ENCODE peak calls at places on chromosomes 4 and X, in nine cellular contexts. D, V, B, S, G, P, I, K and J are unnamed samples.

GRCh38 chr4:15513545-15513944 is 43.9 kb downstream of the CC2D2A start:
- DNase-seq in K (no peak), V (no peak), G (no peak), D (peak; percentile 44), B (no peak), I (peak; percentile 40), P (no peak), S (no peak), J (no peak)

GRCh38 chrX:133921764-133922389 is 63.5 kb downstream of the GPC3 start:
- DNase-seq in D (peak; percentile 44), P (no peak), S (no peak), I (peak; percentile 13), V (peak; percentile 34), G (no peak), B (no peak), K (no peak), J (no peak)

GRCh38 chrX:41333994-41334865 is at the start of gene DDX3X:
- DNase-seq in V (peak; percentile 79), K (peak; percentile 75), I (peak; percentile 90), D (peak; percentile 90), B (peak; percentile 93), P (peak; percentile 92), S (peak; percentile 93), G (peak; percentile 93), J (peak; percentile 96)

GRCh38 chrX:24425806-24426205 is 39.3 kb upstream of the PDK3 start:
- DNase-seq in I (no peak), K (no peak), G (no peak), P (no peak), S (no peak), D (no peak), B (no peak), V (no peak), J (no peak)

GRCh38 chr4:172998527-172999469 is 169.8 kb upstream of the GALNT7 start:
- DNase-seq in I (peak; percentile 78), K (no peak), P (no peak), B (peak; percentile 71), D (peak; percentile 87), S (no peak), V (no peak), G (no peak), J (no peak)

GRCh38 chr4:85475631-85476233 is 782 bp downstream of the ARHGAP24 start:
- DNase-seq in P (no peak), I (peak; percentile 60), B (no peak), D (peak; percentile 73), V (no peak), G (no peak), K (no peak), S (no peak), J (no peak)

GRCh38 chrX:63404332-63404731 is 53.2 kb upstream of the SPIN4 start:
- DNase-seq in P (no peak), B (no peak), V (no peak), I (no peak), G (no peak), S (no peak), K (no peak), D (no peak), J (no peak)

GRCh38 chr4:48439988-48440387 is 43.2 kb upstream of the SLC10A4 start:
- DNase-seq in P (no peak), K (no peak), I (no peak), S (no peak), G (no peak), D (no peak), V (no peak), B (no peak), J (no peak)

GRCh38 chr4:185282968-185283367 is 73.6 kb downstream of the SNX25 start:
- DNase-seq in P (no peak), I (peak; percentile 25), K (no peak), B (no peak), V (no peak), S (no peak), D (peak; percentile 63), G (no peak), J (no peak)

GRCh38 chr4:52822583-52823477 is 39.3 kb upstream of the RASL11B start:
- DNase-seq in I (peak; percentile 98), S (no peak), K (no peak), B (no peak), G (no peak), D (peak; percentile 95), P (no peak), V (no peak), J (no peak)

GRCh38 chr4:2934077-2934812 is 29.0 kb downstream of the NOP14 start:
- DNase-seq in V (no peak), G (peak; percentile 76), K (peak; percentile 53), S (peak; percentile 83), I (peak; percentile 43), B (no peak), D (peak; percentile 81), P (no peak), J (peak; percentile 90)

GRCh38 chr4:18067031-18067430 is 45.5 kb upstream of the LCORL start:
- DNase-seq in B (no peak), P (no peak), D (no peak), V (no peak), S (no peak), G (no peak), K (no peak), I (no peak), J (no peak)

GRCh38 chr4:38753021-38753806 is 29.6 kb downstream of the TLR10 start:
- DNase-seq in S (peak; percentile 90), D (peak; percentile 99), I (peak; percentile 99), V (no peak), P (no peak), B (peak; percentile 72), K (no peak), G (peak; percentile 93), J (peak; percentile 88)

GRCh38 chrX:153450114-153450948 is 4.5 kb upstream of the TREX2 start:
- DNase-seq in P (no peak), G (no peak), V (no peak), D (no peak), B (no peak), S (no peak), K (no peak), I (no peak), J (no peak)

GRCh38 chr4:154018659-154019058 is 229.8 kb upstream of the SFRP2 start:
- DNase-seq in S (no peak), I (no peak), B (no peak), G (no peak), V (no peak), D (no peak), K (no peak), P (no peak), J (no peak)

GRCh38 chr4:5048721-5049120 is 2.6 kb upstream of the STK32B start:
- DNase-seq in S (no peak), B (no peak), P (no peak), K (no peak), V (no peak), G (no peak), D (no peak), I (no peak), J (no peak)

GRCh38 chr4:5052424-5052702 is 1.1 kb downstream of the STK32B start:
- DNase-seq in P (no peak), S (no peak), B (no peak), K (no peak), G (no peak), V (no peak), I (no peak), D (no peak), J (no peak)

GRCh38 chr4:5051210-5051691 is at the start of gene STK32B:
- DNase-seq in K (no peak), B (peak; percentile 35), S (peak; percentile 63), I (peak; percentile 60), V (no peak), G (peak; percentile 55), D (peak; percentile 79), P (peak; percentile 54), J (peak; percentile 81)

GRCh38 chr4:5051692-5052423 is 578 bp downstream of the STK32B start:
- DNase-seq in V (no peak), B (no peak), D (peak; percentile 29), I (no peak), G (no peak), K (no peak), P (peak; percentile 20), S (no peak), J (peak; percentile 59)

DNA sequence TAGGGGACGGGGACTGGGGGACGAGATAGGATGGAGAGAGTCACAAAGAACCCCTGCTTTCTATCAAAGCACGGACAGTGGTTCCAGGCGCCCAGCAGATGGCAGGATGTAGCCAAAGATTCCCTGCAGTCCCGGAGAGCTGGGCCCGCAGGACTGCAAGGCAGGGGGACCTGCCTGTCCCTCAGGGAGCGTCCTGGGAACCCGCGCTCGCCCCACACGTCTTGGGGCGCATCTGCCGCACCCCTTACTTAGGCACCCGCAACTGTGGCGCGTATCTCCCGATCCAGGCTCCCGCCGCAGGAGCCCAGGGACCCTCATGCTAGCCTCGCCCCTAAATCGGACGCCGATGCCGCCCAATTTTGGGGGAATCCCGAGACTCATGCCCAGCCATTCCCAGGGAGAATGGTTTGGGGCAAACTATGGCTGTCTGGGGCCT is 742 bp upstream of the STK32B start:
- DNase-seq in P (peak; percentile 75), K (no peak), B (peak; percentile 30), I (peak; percentile 76), V (no peak), S (peak; percentile 78), G (peak; percentile 65), D (peak; percentile 86), J (peak; percentile 87)
- H3K4me3 ChIP-seq in P (peak overlapping the region; percentile 70), K (no peak overlapping the region), B (peak overlapping the region; percentile 34), I (peak overlapping the region; percentile 66), V (peak overlapping the region; percentile 58), S (peak overlapping the region; percentile 54), G (peak overlapping the region; percentile 41), D (peak overlapping the region; percentile 73), J (peak overlapping the region; percentile 39)

DNA sequence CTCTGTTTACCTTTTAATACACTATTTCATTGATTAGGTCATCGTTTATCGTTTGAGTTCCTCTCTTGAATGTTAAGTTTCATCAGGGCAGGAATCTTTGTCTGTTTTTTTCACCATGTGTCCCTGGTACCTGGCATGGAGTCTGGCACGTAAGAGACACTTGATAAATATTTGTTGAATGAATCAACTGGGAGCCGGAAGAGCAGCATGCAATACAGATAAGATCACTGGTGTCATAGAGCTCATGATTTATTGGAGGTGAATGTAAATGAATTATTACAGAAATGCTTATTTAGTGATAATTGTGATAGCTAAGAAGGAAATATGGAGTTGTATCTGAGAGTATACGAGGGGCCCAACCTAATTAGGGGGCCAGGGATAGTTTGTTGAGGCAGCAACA is 62.8 kb downstream of the UCHL1 start:
- DNase-seq in S (no peak), K (no peak), I (no peak), D (no peak), V (no peak), B (no peak), P (no peak), G (no peak), J (no peak)
- H3K4me3 ChIP-seq in S (no peak overlapping the region), K (no peak overlapping the region), I (no peak overlapping the region), D (no peak overlapping the region), V (no peak overlapping the region), B (no peak overlapping the region), P (no peak overlapping the region), G (no peak overlapping the region), J (no peak overlapping the region)

GRCh38 chrX:81259714-81260395 is 58.0 kb downstream of the SH3BGRL start:
- DNase-seq in K (no peak), S (no peak), G (no peak), P (no peak), I (peak; percentile 35), B (no peak), D (peak; percentile 14), V (no peak), J (no peak)
- H3K4me3 ChIP-seq in K (no peak overlapping the region), S (no peak overlapping the region), G (no peak overlapping the region), P (no peak overlapping the region), I (peak overlapping the region; percentile 4), B (no peak overlapping the region), D (no peak overlapping the region), V (no peak overlapping the region), J (no peak overlapping the region)

GRCh38 chr4:56958111-56958517 is 19.3 kb downstream of the NOA1 start:
- DNase-seq in K (no peak), I (peak; percentile 99), S (peak; percentile 97), P (peak; percentile 12), G (peak; percentile 88), V (no peak), D (peak; percentile 95), B (peak; percentile 37), J (peak; percentile 93)
- H3K4me3 ChIP-seq in K (no peak overlapping the region), I (no peak overlapping the region), S (no peak overlapping the region), P (peak overlapping the region; percentile 38), G (no peak overlapping the region), V (no peak overlapping the region), D (peak overlapping the region; percentile 5), B (no peak overlapping the region), J (no peak overlapping the region)